ENCODE peak calls at places on chromosomes 13 and 19, in six cellular contexts. Q is omental fat pad, T is stomach, W is AG04450, M is foreskin keratinocyte, K is astrocyte of the spinal cord. A is an unnamed sample.
A peak's percentile ranks its signal among the peaks of the same experiment; 100 is the strongest.

GRCh38 chr13:94825507-94825906 is 113.2 kb upstream of the SOX21 start:
- DNase-seq in Q (no peak), M (no peak), T (peak; percentile 33), W (no peak), K (peak; percentile 44), A (no peak)

GRCh38 chr13:43411741-43412140 is 375.0 kb downstream of the ENOX1 start:
- DNase-seq in M (no peak), K (peak; percentile 17), Q (no peak), T (no peak), W (no peak), A (no peak)

GRCh38 chr19:51339313-51339686 is 2.6 kb downstream of the VSIG10L start:
- DNase-seq in T (no peak), K (no peak), Q (no peak), W (no peak), M (no peak), A (no peak)

GRCh38 chr13:107466326-107466725 is 749.0 kb downstream of the LIG4 start:
- DNase-seq in T (no peak), W (no peak), K (peak; percentile 68), M (peak; percentile 1), Q (no peak), A (no peak)

GRCh38 chr13:76148926-76149325 is 512.8 kb downstream of the LMO7 start:
- DNase-seq in Q (no peak), W (peak; percentile 67), M (peak; percentile 40), K (peak; percentile 83), T (no peak), A (no peak)

GRCh38 chr19:10762656-10763055 is 44.8 kb downstream of the DNM2 start:
- DNase-seq in T (no peak), M (no peak), W (no peak), K (no peak), Q (no peak), A (no peak)

GRCh38 chr13:65855276-65855675 is 1374.9 kb downstream of the PCDH9 start:
- DNase-seq in K (no peak), W (no peak), Q (no peak), M (no peak), T (no peak), A (no peak)

GRCh38 chr19:18415177-18415867 is 3.9 kb upstream of the SSBP4 start:
- DNase-seq in Q (no peak), K (peak; percentile 75), M (no peak), T (no peak), W (no peak), A (no peak)

GRCh38 chr19:5157186-5157585 is 183.4 kb downstream of the PTPRS start:
- DNase-seq in W (no peak), Q (no peak), M (no peak), T (no peak), K (no peak), A (no peak)

GRCh38 chr13:113139580-113139979 is 17.0 kb downstream of the F10 start:
- DNase-seq in Q (no peak), K (no peak), W (no peak), M (no peak), T (no peak), A (no peak)

GRCh38 chr19:55636723-55637122 is 4.1 kb upstream of the ZNF580 start:
- DNase-seq in W (no peak), M (no peak), K (no peak), Q (no peak), T (no peak), A (no peak)

GRCh38 chr19:16247353-16248182 is 49.9 kb downstream of the AP1M1 start:
- DNase-seq in M (no peak), Q (peak; percentile 94), T (peak; percentile 89), K (peak; percentile 70), W (peak; percentile 37), A (peak; percentile 88)

GRCh38 chr19:13796301-13797057 is 1.2 kb downstream of the ZSWIM4 start:
- DNase-seq in T (peak; percentile 53), M (peak; percentile 72), W (peak; percentile 86), K (peak; percentile 90), Q (peak; percentile 77), A (no peak)
- TF ChIP-seq CTCF in T (no peak), M (peak; percentile 39), W (peak; percentile 52), K (peak; percentile 48), Q (no peak), A (no peak)

DNA sequence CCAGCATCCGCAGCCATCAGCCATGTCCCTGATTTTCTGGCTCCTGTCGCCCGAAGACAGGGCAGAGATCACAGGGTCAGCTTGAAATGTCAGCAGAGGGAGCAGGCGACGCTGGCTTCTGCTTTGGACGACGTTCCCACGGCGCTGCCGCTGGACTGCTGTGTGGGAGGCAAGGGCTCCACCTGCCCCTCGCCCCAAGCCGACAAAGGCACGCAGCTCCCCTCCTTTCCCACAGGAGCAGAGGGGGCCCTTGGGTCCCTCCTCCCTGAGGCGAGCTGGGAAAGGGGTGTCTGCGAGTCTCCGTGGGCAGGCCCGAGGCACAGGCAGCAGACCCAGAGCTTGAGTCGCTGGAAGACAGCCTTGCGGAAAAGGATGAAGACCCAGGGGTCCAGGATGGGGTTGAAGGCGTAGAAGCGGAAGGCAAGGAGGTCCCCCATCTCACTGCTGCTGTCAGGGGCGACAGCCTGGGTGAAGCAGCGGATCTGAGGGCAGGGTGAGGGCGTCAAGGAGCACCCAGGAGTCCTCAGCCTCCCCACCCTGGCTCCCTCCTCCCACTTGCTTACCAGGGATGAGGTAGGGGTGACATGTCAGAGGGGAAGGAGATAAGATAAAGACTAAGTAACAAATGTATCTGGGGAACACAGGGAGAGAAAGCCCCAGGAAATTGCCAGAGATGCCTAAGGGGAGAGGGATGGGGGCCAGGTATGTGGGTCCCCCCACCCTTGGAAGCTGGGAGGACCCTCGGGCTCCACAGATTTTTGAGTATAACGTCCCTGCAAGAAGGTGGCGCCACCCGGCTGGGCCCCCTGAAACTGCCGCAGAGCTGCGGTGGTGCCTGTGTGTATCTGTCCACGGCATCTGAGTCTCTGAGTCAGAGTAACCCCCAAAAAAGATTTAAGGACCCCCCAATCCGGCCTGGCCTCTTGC is 3.4 kb downstream of the PTGIR start:
- DNase-seq in M (no peak), W (no peak), K (no peak), T (no peak), Q (no peak), A (no peak)
- TF ChIP-seq CTCF in M (peak; percentile 9), W (peak; percentile 16), K (peak; percentile 24), T (no peak), Q (no peak), A (no peak)

GRCh38 chr13:39313721-39314120 is 275.5 kb downstream of the NHLRC3 start:
- DNase-seq in W (no peak), Q (no peak), K (no peak), T (no peak), M (peak; percentile 37), A (no peak)
- TF ChIP-seq CTCF in W (no peak), Q (no peak), K (no peak), T (no peak), M (no peak), A (no peak)

GRCh38 chr19:42343344-42344110 is 18.1 kb downstream of the MEGF8 start:
- DNase-seq in Q (no peak), T (no peak), W (no peak), M (no peak), K (no peak), A (no peak)
- TF ChIP-seq CTCF in Q (no peak), T (no peak), W (peak; percentile 13), M (peak; percentile 18), K (no peak), A (peak; percentile 20)

GRCh38 chr13:91346848-91347211 is 657 bp upstream of the MIR17HG start:
- DNase-seq in M (no peak), T (no peak), K (peak; percentile 32), Q (no peak), W (no peak), A (peak; percentile 11)

GRCh38 chr13:91348906-91349435 is 1.5 kb downstream of the MIR17HG start:
- DNase-seq in T (peak; percentile 95), K (peak; percentile 91), M (peak; percentile 54), Q (peak; percentile 98), W (peak; percentile 49), A (peak; percentile 95)

GRCh38 chr13:91349992-91350911 is 2.8 kb downstream of the MIR17HG start:
- DNase-seq in K (no peak), T (no peak), W (no peak), Q (no peak), M (no peak), A (no peak)

GRCh38 chr13:91347212-91347995 is at the start of gene MIR17HG:
- DNase-seq in K (peak; percentile 90), M (peak; percentile 60), W (no peak), Q (peak; percentile 66), T (peak; percentile 91), A (peak; percentile 84)

GRCh38 chr13:91347996-91348905 is 764 bp downstream of the MIR17HG start:
- DNase-seq in K (no peak), W (no peak), T (peak; percentile 53), Q (peak; percentile 25), M (no peak), A (peak; percentile 37)
- TF ChIP-seq CTCF in K (no peak), W (no peak), T (no peak), Q (no peak), M (peak; percentile 30), A (peak; percentile 17)

GRCh38 chr13:41007359-41008118 is 11.6 kb downstream of the ELF1 start:
- DNase-seq in T (no peak), W (no peak), Q (no peak), M (no peak), K (no peak), A (no peak)
- TF ChIP-seq CTCF in T (no peak), W (no peak), Q (no peak), M (no peak), K (no peak), A (no peak)

GRCh38 chr19:628168-628567 is 5.2 kb downstream of the POLRMT start:
- DNase-seq in Q (no peak), W (no peak), T (no peak), M (no peak), K (no peak), A (no peak)
- TF ChIP-seq CTCF in Q (no peak), W (peak; percentile 36), T (no peak), M (peak; percentile 47), K (peak; percentile 51), A (peak; percentile 24)

DNA sequence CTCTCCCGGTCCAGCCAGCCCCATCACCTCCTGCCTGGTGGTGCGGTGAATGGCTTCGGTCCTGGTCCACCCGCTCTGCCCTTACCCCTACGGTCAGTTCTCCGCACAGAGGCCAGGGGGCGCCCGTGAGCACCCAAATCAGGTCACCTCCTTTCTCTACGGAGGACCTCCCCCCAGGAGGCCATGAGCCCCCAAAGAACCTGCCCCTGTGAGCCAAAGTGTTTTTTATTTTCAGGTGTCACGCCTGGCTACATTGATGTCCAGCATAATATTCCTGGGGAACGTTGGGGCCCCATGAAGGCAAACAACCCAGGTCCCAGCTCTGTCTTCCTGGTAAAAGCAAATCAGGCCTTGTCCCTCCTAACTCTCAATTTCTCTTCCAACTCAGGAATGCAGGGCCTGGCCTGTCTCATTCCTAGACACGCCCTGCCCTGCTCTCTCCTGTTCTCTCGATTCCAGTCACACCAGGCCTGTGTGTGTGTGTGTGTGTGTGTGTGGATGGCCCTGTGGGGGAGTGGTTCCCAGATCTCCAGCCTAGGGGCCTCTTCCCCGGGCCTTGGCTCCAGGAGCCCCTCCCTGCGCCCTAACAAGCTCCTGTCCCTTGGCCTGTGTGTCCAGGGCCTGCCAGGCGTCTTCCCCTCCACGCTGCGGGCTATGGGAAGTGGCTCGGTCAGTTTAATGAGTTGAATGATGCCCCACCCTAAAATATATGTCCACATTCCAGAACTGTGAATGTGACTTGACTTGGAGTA is 9.7 kb upstream of the GIPC1 start:
- DNase-seq in W (no peak), T (peak; percentile 69), Q (no peak), M (peak; percentile 98), K (peak; percentile 64), A (peak; percentile 56)
- TF ChIP-seq CTCF in W (peak; percentile 68), T (peak; percentile 54), Q (no peak), M (peak; percentile 89), K (peak; percentile 83), A (peak; percentile 78)

A was measured in progenitor cell of endocrine pancreas.